ENCODE peak calls at places on chromosomes 2 and 18, in ten cellular contexts. D, C, G, N, Q, A, P, S, W and X are unnamed samples.

GRCh38 chr2:207113403-207113802 is 52.3 kb downstream of the KLF7 start:
- DNase-seq in D (no peak), C (no peak), G (no peak), N (no peak), Q (no peak), A (no peak), P (no peak), S (no peak), W (no peak), X (no peak)

GRCh38 chr2:119223521-119224390 is at the start of gene STEAP3:
- DNase-seq in D (no peak), C (peak), G (peak), N (peak), Q (peak), A (no peak), P (no peak), S (no peak), W (peak), X (peak)

GRCh38 chr18:31835528-31836138 is 75.0 kb upstream of the SLC25A52 start:
- DNase-seq in D (no peak), C (no peak), G (peak), N (no peak), Q (peak), A (no peak), P (no peak), S (no peak), W (no peak), X (no peak)

GRCh38 chr2:12091201-12091806 is 344.9 kb downstream of the LPIN1 start:
- DNase-seq in D (no peak), C (no peak), G (peak), N (no peak), Q (no peak), A (no peak), P (no peak), S (no peak), W (no peak), X (no peak)

GRCh38 chr2:21291281-21291825 is 167.6 kb downstream of the TDRD15 start:
- DNase-seq in D (no peak), C (no peak), G (no peak), N (no peak), Q (no peak), A (no peak), P (no peak), S (no peak), W (no peak), X (no peak)

GRCh38 chr2:64327510-64328414 is 126.2 kb upstream of the LGALSL start:
- DNase-seq in D (peak), C (no peak), G (no peak), N (peak), Q (peak), A (peak), P (no peak), S (no peak), W (peak), X (peak)

GRCh38 chr2:189306441-189307006 is 127.0 kb upstream of the COL5A2 start:
- DNase-seq in D (no peak), C (no peak), G (no peak), N (no peak), Q (no peak), A (no peak), P (no peak), S (no peak), W (no peak), X (no peak)

GRCh38 chr2:223108376-223109100 is 56.5 kb downstream of the KCNE4 start:
- DNase-seq in D (no peak), C (no peak), G (peak), N (peak), Q (peak), A (no peak), P (no peak), S (peak), W (no peak), X (no peak)

GRCh38 chr2:203446071-203446481 is 89.0 kb downstream of the RAPH1 start:
- DNase-seq in D (no peak), C (no peak), G (peak), N (no peak), Q (peak), A (no peak), P (no peak), S (peak), W (no peak), X (no peak)

GRCh38 chr18:39232937-39233336 is 1667.3 kb upstream of the CELF4 start:
- DNase-seq in D (no peak), C (no peak), G (no peak), N (no peak), Q (no peak), A (no peak), P (no peak), S (no peak), W (no peak), X (no peak)

GRCh38 chr2:234865586-234865985 is 86.2 kb upstream of the SH3BP4 start:
- DNase-seq in D (no peak), C (no peak), G (no peak), N (no peak), Q (no peak), A (no peak), P (no peak), S (no peak), W (no peak), X (no peak)

GRCh38 chr2:55966431-55967118 is 43.0 kb upstream of the EFEMP1 start:
- DNase-seq in D (no peak), C (peak), G (no peak), N (no peak), Q (peak), A (no peak), P (no peak), S (no peak), W (peak), X (no peak)

GRCh38 chr2:27084297-27085061 is 2.1 kb upstream of the KHK start:
- DNase-seq in D (no peak), C (no peak), G (no peak), N (no peak), Q (no peak), A (no peak), P (no peak), S (no peak), W (no peak), X (no peak)

GRCh38 chr18:56799756-56800155 is 148.6 kb downstream of the WDR7 start:
- DNase-seq in D (no peak), C (no peak), G (no peak), N (no peak), Q (peak), A (no peak), P (no peak), S (no peak), W (no peak), X (no peak)

GRCh38 chr2:26352892-26353291 is 6.3 kb upstream of the ADGRF3 start:
- DNase-seq in D (peak), C (no peak), G (peak), N (no peak), Q (peak), A (no peak), P (no peak), S (no peak), W (no peak), X (no peak)

GRCh38 chr2:197304556-197305011 is 6.0 kb downstream of the ANKRD44 start:
- DNase-seq in D (no peak), C (no peak), G (no peak), N (no peak), Q (no peak), A (no peak), P (no peak), S (no peak), W (no peak), X (no peak)

GRCh38 chr2:100906131-100906530 is 86.2 kb downstream of the NPAS2 start:
- DNase-seq in D (no peak), C (no peak), G (no peak), N (no peak), Q (no peak), A (no peak), P (no peak), S (no peak), W (no peak), X (no peak)

GRCh38 chr18:62925031-62925688 is 209.8 kb downstream of the PHLPP1 start:
- DNase-seq in D (no peak), C (no peak), G (no peak), N (no peak), Q (peak), A (no peak), P (no peak), S (no peak), W (no peak), X (no peak)

GRCh38 chr2:98822301-98823164 is 91.6 kb upstream of the MGAT4A start:
- DNase-seq in D (peak), C (no peak), G (no peak), N (no peak), Q (no peak), A (peak), P (no peak), S (no peak), W (peak), X (peak)

GRCh38 chr18:74722237-74722636 is 124.6 kb downstream of the ZNF407 start:
- DNase-seq in D (no peak), C (no peak), G (peak), N (peak), Q (peak), A (no peak), P (no peak), S (no peak), W (no peak), X (no peak)

GRCh38 chr2:85446296-85447221 is 28.0 kb downstream of the SH2D6 start:
- DNase-seq in D (no peak), C (no peak), G (no peak), N (no peak), Q (no peak), A (no peak), P (no peak), S (no peak), W (no peak), X (no peak)

GRCh38 chr2:172253190-172254052 is 150.7 kb upstream of the DLX2 start:
- DNase-seq in D (peak), C (peak), G (peak), N (peak), Q (peak), A (no peak), P (no peak), S (peak), W (no peak), X (no peak)

GRCh38 chr2:32718752-32719151 is 90.9 kb downstream of the TTC27 start:
- DNase-seq in D (no peak), C (no peak), G (no peak), N (no peak), Q (no peak), A (no peak), P (no peak), S (no peak), W (no peak), X (no peak)

GRCh38 chr2:10762651-10763460 is 41.4 kb downstream of the ATP6V1C2 start:
- DNase-seq in D (no peak), C (no peak), G (peak), N (no peak), Q (peak), A (no peak), P (no peak), S (no peak), W (peak), X (no peak)

GRCh38 chr2:239463541-239464165 is 62.8 kb upstream of the HDAC4 start:
- DNase-seq in D (no peak), C (no peak), G (no peak), N (no peak), Q (no peak), A (no peak), P (no peak), S (no peak), W (no peak), X (no peak)

GRCh38 chr2:146927080-146927714 is 917.6 kb upstream of the ACVR2A start:
- DNase-seq in D (no peak), C (peak), G (peak), N (no peak), Q (peak), A (no peak), P (no peak), S (no peak), W (peak), X (peak)

GRCh38 chr2:56981554-56981953 is 797.8 kb downstream of the CCDC85A start:
- DNase-seq in D (no peak), C (no peak), G (no peak), N (no peak), Q (no peak), A (no peak), P (no peak), S (no peak), W (no peak), X (no peak)

GRCh38 chr2:168181825-168182224 is 65.6 kb downstream of the STK39 start:
- DNase-seq in D (no peak), C (no peak), G (no peak), N (no peak), Q (no peak), A (no peak), P (peak), S (no peak), W (no peak), X (peak)

GRCh38 chr18:59208602-59209001 is 11.4 kb upstream of the GRP start:
- DNase-seq in D (no peak), C (no peak), G (no peak), N (no peak), Q (peak), A (no peak), P (no peak), S (no peak), W (no peak), X (no peak)

GRCh38 chr2:72719416-72719815 is 106.4 kb downstream of the EXOC6B start:
- DNase-seq in D (no peak), C (no peak), G (no peak), N (no peak), Q (peak), A (no peak), P (no peak), S (no peak), W (no peak), X (no peak)

GRCh38 chr18:41965856-41966255 is 10.8 kb downstream of the PIK3C3 start:
- DNase-seq in D (no peak), C (no peak), G (no peak), N (no peak), Q (no peak), A (no peak), P (no peak), S (no peak), W (no peak), X (no peak)

GRCh38 chr2:24122356-24123211 is 550 bp downstream of the PFN4 start:
- DNase-seq in D (no peak), C (no peak), G (no peak), N (no peak), Q (no peak), A (no peak), P (no peak), S (no peak), W (no peak), X (no peak)

GRCh38 chr2:69138247-69138754 is 125.3 kb downstream of the ANTXR1 start:
- DNase-seq in D (no peak), C (no peak), G (peak), N (no peak), Q (peak), A (no peak), P (no peak), S (peak), W (no peak), X (no peak)

GRCh38 chr2:189555243-189555642 is 25.3 kb downstream of the SLC40A1 start:
- DNase-seq in D (no peak), C (no peak), G (peak), N (no peak), Q (no peak), A (no peak), P (no peak), S (no peak), W (no peak), X (no peak)

GRCh38 chr2:14749869-14750268 is 117.4 kb downstream of the LRATD1 start:
- DNase-seq in D (no peak), C (no peak), G (no peak), N (no peak), Q (peak), A (no peak), P (no peak), S (no peak), W (no peak), X (no peak)

GRCh38 chr2:160472839-160473251 is 20.8 kb downstream of the RBMS1 start:
- DNase-seq in D (no peak), C (no peak), G (peak), N (no peak), Q (peak), A (no peak), P (no peak), S (peak), W (no peak), X (no peak)

GRCh38 chr2:229344151-229344551 is 73.1 kb upstream of the PID1 start:
- DNase-seq in D (no peak), C (no peak), G (peak), N (no peak), Q (peak), A (no peak), P (no peak), S (peak), W (no peak), X (no peak)